ENCODE peak calls at places on chromosomes 2 and 18, in eight cellular contexts. H is fibroblast of lung, P is psoas muscle, J is colonic mucosa, F is tibial artery, W is neuronal stem cell, R is heart left ventricle, T is breast epithelium. M is an unnamed sample. For H3K4me1, the result is how much of the 10 kb centered on the place peaks cover.

GRCh38 chr2:191935247-191935646 is 88.4 kb upstream of the CAVIN2 start:
- DNase-seq in H (no peak), P (no peak), J (no peak), F (no peak), W (no peak), R (no peak), T (no peak), M (peak)

GRCh38 chr2:26475832-26476501 is 2.0 kb downstream of the OTOF start:
- DNase-seq in H (no peak), P (peak), J (no peak), F (no peak), W (no peak), R (no peak), T (no peak), M (peak)

GRCh38 chr18:35038881-35039491 is 2.2 kb upstream of the MAPRE2 start:
- DNase-seq in H (no peak), P (peak), J (no peak), F (no peak), W (no peak), R (no peak), T (no peak), M (no peak)

GRCh38 chr2:240685771-240686371 is 3.2 kb upstream of the AQP12B start:
- DNase-seq in H (no peak), P (no peak), J (peak), F (no peak), W (no peak), R (no peak), T (no peak), M (no peak)

GRCh38 chr2:898319-898718 is 52.3 kb upstream of the SNTG2 start:
- DNase-seq in H (no peak), P (no peak), J (no peak), F (no peak), W (no peak), R (no peak), T (no peak), M (no peak)

GRCh38 chr18:46356278-46357033 is 252.3 kb downstream of the HAUS1 start:
- DNase-seq in H (no peak), P (no peak), J (no peak), F (no peak), W (no peak), R (peak), T (no peak), M (no peak)

GRCh38 chr2:128410758-128411215 is 92.1 kb upstream of the HS6ST1 start:
- DNase-seq in H (no peak), P (peak), J (no peak), F (no peak), W (no peak), R (no peak), T (no peak), M (no peak)

GRCh38 chr18:63264871-63265270 is 54.7 kb downstream of the BCL2 start:
- DNase-seq in H (no peak), P (no peak), J (no peak), F (no peak), W (no peak), R (peak), T (no peak), M (peak)

GRCh38 chr2:234880551-234881211 is 71.1 kb upstream of the SH3BP4 start:
- DNase-seq in H (peak), P (no peak), J (peak), F (no peak), W (no peak), R (no peak), T (no peak), M (no peak)

GRCh38 chr2:61436092-61436491 is 34.8 kb downstream of the USP34 start:
- DNase-seq in H (no peak), P (no peak), J (no peak), F (no peak), W (no peak), R (no peak), T (no peak), M (no peak)

GRCh38 chr2:44016282-44016681 is 20.5 kb upstream of the LRPPRC start:
- DNase-seq in H (peak), P (no peak), J (peak), F (no peak), W (peak), R (peak), T (no peak), M (no peak)

GRCh38 chr18:25349131-25349925 is 2.6 kb downstream of the ZNF521 start:
- DNase-seq in H (peak), P (peak), J (no peak), F (peak), W (peak), R (peak), T (peak), M (peak)

GRCh38 chr2:195535911-195536522 is 121.0 kb upstream of the SLC39A10 start:
- DNase-seq in H (no peak), P (no peak), J (peak), F (peak), W (no peak), R (peak), T (no peak), M (peak)

GRCh38 chr2:45852450-45853150 is 201.1 kb downstream of the PRKCE start:
- DNase-seq in H (no peak), P (no peak), J (no peak), F (no peak), W (no peak), R (no peak), T (no peak), M (no peak)

GRCh38 chr2:236744316-236745105 is 174.9 kb downstream of the ACKR3 start:
- DNase-seq in H (peak), P (no peak), J (no peak), F (no peak), W (no peak), R (no peak), T (no peak), M (no peak)

GRCh38 chr18:34805117-34805882 is 95.2 kb downstream of the DTNA start:
- DNase-seq in H (no peak), P (no peak), J (no peak), F (no peak), W (no peak), R (no peak), T (no peak), M (no peak)

GRCh38 chr18:45557779-45558178 is 57.5 kb upstream of the SLC14A2 start:
- DNase-seq in H (no peak), P (no peak), J (no peak), F (no peak), W (no peak), R (no peak), T (no peak), M (no peak)

GRCh38 chr18:79912409-79912991 is 39.0 kb downstream of the SLC66A2 start:
- DNase-seq in H (peak), P (peak), J (peak), F (peak), W (no peak), R (no peak), T (peak), M (peak)

GRCh38 chr2:240619506-240620148 is 5.7 kb upstream of the GPR35 start:
- DNase-seq in H (no peak), P (peak), J (no peak), F (peak), W (no peak), R (peak), T (no peak), M (peak)

GRCh38 chr2:225274751-225275150 is 124.8 kb upstream of the NYAP2 start:
- DNase-seq in H (peak), P (no peak), J (no peak), F (no peak), W (no peak), R (no peak), T (no peak), M (no peak)

GRCh38 chr2:3195865-3196504 is 181.6 kb downstream of the EIPR1 start:
- DNase-seq in H (peak), P (no peak), J (no peak), F (no peak), W (no peak), R (no peak), T (no peak), M (no peak)

GRCh38 chr2:45128580-45128997 is 119.3 kb upstream of the SIX2 start:
- DNase-seq in H (peak), P (peak), J (no peak), F (no peak), W (no peak), R (peak), T (no peak), M (no peak)

GRCh38 chr2:240561325-240561971 is 1.3 kb downstream of the DUSP28 start:
- DNase-seq in H (peak), P (no peak), J (peak), F (no peak), W (no peak), R (no peak), T (no peak), M (no peak)

GRCh38 chr2:9699139-9699823 is 68.5 kb upstream of the YWHAQ start:
- DNase-seq in H (peak), P (no peak), J (no peak), F (no peak), W (no peak), R (no peak), T (no peak), M (no peak)

GRCh38 chr2:33436083-33436482 is 40.4 kb upstream of the RASGRP3 start:
- DNase-seq in H (no peak), P (no peak), J (no peak), F (no peak), W (no peak), R (no peak), T (no peak), M (no peak)

GRCh38 chr2:67204349-67204748 is 192.8 kb upstream of the ETAA1 start:
- DNase-seq in H (no peak), P (no peak), J (no peak), F (no peak), W (no peak), R (no peak), T (no peak), M (no peak)

GRCh38 chr2:125638345-125638744 is 1017.6 kb upstream of the GYPC start:
- DNase-seq in H (no peak), P (no peak), J (no peak), F (no peak), W (no peak), R (no peak), T (no peak), M (no peak)

GRCh38 chr2:58140508-58141072 is 94.0 kb downstream of the VRK2 start:
- DNase-seq in H (peak), P (no peak), J (no peak), F (no peak), W (no peak), R (no peak), T (no peak), M (no peak)

GRCh38 chr2:127479219-127479825 is 47.0 kb downstream of the IWS1 start:
- DNase-seq in H (peak), P (no peak), J (no peak), F (no peak), W (peak), R (no peak), T (no peak), M (no peak)

GRCh38 chr2:183010112-183010511 is 28.1 kb downstream of the NCKAP1 start:
- DNase-seq in H (peak), P (peak), J (no peak), F (no peak), W (peak), R (peak), T (no peak), M (no peak)

GRCh38 chr18:26614374-26614773 is 66.0 kb upstream of the KCTD1 start:
- DNase-seq in H (no peak), P (no peak), J (no peak), F (no peak), W (no peak), R (no peak), T (no peak), M (no peak)

GRCh38 chr2:24540011-24540477 is 49.0 kb downstream of the NCOA1 start:
- DNase-seq in H (no peak), P (no peak), J (no peak), F (no peak), W (no peak), R (no peak), T (no peak), M (no peak)

GRCh38 chr18:31683106-31683505 is 1.3 kb downstream of the B4GALT6 start:
- DNase-seq in H (no peak), P (no peak), J (no peak), F (no peak), W (no peak), R (no peak), T (no peak), M (no peak)

GRCh38 chr18:31678425-31678824 is 6.0 kb downstream of the B4GALT6 start:
- DNase-seq in H (no peak), P (peak), J (no peak), F (no peak), W (no peak), R (no peak), T (no peak), M (no peak)

GRCh38 chr18:31679133-31679731 is 5.1 kb downstream of the B4GALT6 start:
- DNase-seq in H (peak), P (no peak), J (peak), F (no peak), W (no peak), R (no peak), T (no peak), M (no peak)

GRCh38 chr18:31679806-31680793 is 4.3 kb downstream of the B4GALT6 start:
- DNase-seq in H (no peak), P (no peak), J (peak), F (no peak), W (no peak), R (no peak), T (no peak), M (no peak)

GRCh38 chr18:31680836-31681568 is 3.4 kb downstream of the B4GALT6 start:
- DNase-seq in H (no peak), P (no peak), J (peak), F (no peak), W (no peak), R (no peak), T (no peak), M (no peak)
- H3K4me1 ChIP-seq in H (under half), P (under half), J (under half), F (under half), W (under half), R (under half), T (under half), M (under half)

DNA sequence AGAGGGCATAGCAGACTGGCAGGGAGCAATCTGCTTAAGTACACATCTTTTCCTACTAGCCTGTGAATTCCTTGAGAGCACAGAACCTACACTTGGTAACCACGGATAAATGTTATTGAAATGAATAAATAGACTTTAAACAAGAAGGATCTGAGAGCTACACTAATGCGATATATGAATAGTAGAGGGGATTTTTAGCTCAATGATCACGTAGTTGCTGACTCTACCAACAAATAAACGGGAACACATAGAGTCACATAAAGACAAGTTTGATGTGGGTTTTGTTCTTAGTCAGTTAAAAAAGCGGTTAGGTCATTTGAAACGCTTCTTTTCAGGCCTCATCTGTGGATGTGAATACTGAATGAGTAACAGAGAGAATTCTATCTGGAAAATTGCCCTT is 290.3 kb upstream of the CCDC68 start:
- DNase-seq in H (no peak), P (no peak), J (no peak), F (no peak), W (no peak), R (no peak), T (no peak), M (no peak)
- H3K4me1 ChIP-seq in H (under half), P (under half), J (under half), F (half or more), W (under half), R (half or more), T (under half), M (under half)

DNA sequence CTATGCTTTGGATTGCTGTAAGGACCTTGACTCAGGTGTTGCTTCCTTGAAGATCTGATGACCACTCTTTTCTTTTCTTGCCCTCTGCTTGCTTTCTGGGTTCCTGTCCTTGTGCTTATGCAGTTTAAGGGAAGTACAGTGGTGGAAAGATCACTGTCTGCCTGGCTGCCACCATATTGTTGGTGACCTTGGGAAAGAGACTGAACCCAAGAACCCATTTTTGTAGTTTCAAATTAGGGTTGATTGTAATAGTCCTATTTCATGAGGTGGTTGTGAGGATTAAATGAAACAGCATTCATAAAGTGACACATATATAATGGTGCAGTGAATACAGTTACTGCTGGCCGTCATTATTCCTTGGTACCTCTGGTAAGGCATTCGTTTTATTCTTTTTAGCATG is 41.1 kb downstream of the MAP4K4 start:
- DNase-seq in H (no peak), P (no peak), J (no peak), F (no peak), W (no peak), R (no peak), T (no peak), M (no peak)
- H3K4me1 ChIP-seq in H (under half), P (half or more), J (under half), F (half or more), W (under half), R (half or more), T (under half), M (half or more)

GRCh38 chr2:220226076-220226475 is 598.6 kb downstream of the SLC4A3 start:
- DNase-seq in H (no peak), P (no peak), J (no peak), F (no peak), W (no peak), R (no peak), T (no peak), M (no peak)

GRCh38 chr2:220226541-220226940 is 599.1 kb downstream of the SLC4A3 start:
- DNase-seq in H (no peak), P (no peak), J (no peak), F (no peak), W (no peak), R (no peak), T (no peak), M (no peak)

GRCh38 chr2:220224711-220225519 is 597.5 kb downstream of the SLC4A3 start:
- DNase-seq in H (peak), P (no peak), J (no peak), F (no peak), W (no peak), R (no peak), T (no peak), M (no peak)

GRCh38 chr2:220228310-220229006 is 601.0 kb downstream of the SLC4A3 start:
- DNase-seq in H (peak), P (no peak), J (no peak), F (no peak), W (no peak), R (no peak), T (no peak), M (no peak)

GRCh38 chr2:220227272-220227920 is 600.0 kb downstream of the SLC4A3 start:
- DNase-seq in H (peak), P (no peak), J (no peak), F (no peak), W (no peak), R (no peak), T (no peak), M (no peak)
- H3K4me1 ChIP-seq in H (under half), P (under half), J (under half), F (under half), W (under half), R (under half), T (under half), M (under half)